ENCODE peak calls at places on chromosomes 6 and 20, in four cellular contexts. W is AG09319, F is HFF-Myc, M is stomach. O is an unnamed sample.
A peak's percentile ranks its signal among the peaks of the same experiment; 100 is the strongest.

GRCh38 chr6:52423971-52424381 is 3.8 kb downstream of the EFHC1 start:
- DNase-seq in F (peak; percentile 76), M (no peak), W (peak; percentile 41), O (no peak)

GRCh38 chr6:54283877-54284860 is 24.1 kb upstream of the TINAG start:
- DNase-seq in W (no peak), M (no peak), F (peak; percentile 85), O (no peak)

GRCh38 chr6:81575446-81575845 is 177.0 kb downstream of the TENT5A start:
- DNase-seq in W (no peak), M (no peak), F (no peak), O (no peak)

GRCh38 chr6:170108456-170108855 is 182.4 kb downstream of the DLL1 start:
- DNase-seq in F (no peak), W (no peak), M (peak; percentile 17), O (no peak)

GRCh38 chr6:137740347-137740746 is 126.7 kb upstream of the TNFAIP3 start:
- DNase-seq in W (no peak), F (no peak), M (no peak), O (no peak)

GRCh38 chr6:39411001-39411400 is 88.5 kb upstream of the KCNK16 start:
- DNase-seq in F (no peak), M (no peak), W (no peak), O (no peak)

GRCh38 chr6:25899580-25900408 is 25.8 kb upstream of the SLC17A3 start:
- DNase-seq in W (no peak), M (no peak), F (no peak), O (no peak)

GRCh38 chr6:66429220-66429619 is 722.2 kb upstream of the EYS start:
- DNase-seq in M (no peak), F (no peak), W (no peak), O (no peak)

GRCh38 chr20:59448828-59449444 is 148.5 kb downstream of the EDN3 start:
- DNase-seq in F (no peak), W (no peak), M (no peak), O (no peak)

GRCh38 chr20:2937902-2938301 is 64.6 kb downstream of the PTPRA start:
- DNase-seq in F (no peak), M (no peak), W (no peak), O (no peak)
- TF ChIP-seq CTCF in F (no peak), M (no peak), W (no peak), O (no peak)

DNA sequence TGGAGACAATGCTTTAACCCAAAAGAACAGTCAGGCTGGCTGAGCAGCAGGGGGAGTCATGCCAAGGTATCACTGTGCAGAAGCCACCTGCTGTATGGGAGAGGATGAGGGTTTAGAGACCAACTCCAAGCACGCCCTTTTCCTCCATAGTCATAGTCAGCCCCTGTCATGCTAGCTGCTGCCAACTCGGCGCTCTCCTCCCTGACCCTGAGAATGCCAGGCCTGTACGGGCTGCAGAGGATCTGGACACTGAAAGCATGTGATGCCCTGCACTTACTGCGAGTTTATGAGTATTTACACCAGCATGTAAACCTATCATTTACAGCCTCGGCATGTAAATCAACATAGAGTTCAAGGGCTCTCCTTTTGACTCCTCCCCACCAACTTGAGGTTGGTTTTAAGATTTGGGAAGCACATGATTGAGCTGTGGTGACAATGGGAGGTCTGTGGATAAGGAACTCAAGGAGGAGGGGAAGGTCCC is 11.7 kb upstream of the SCUBE3 start:
- DNase-seq in M (no peak), W (no peak), F (no peak), O (no peak)
- TF ChIP-seq CTCF in M (no peak), W (no peak), F (no peak), O (no peak)

DNA sequence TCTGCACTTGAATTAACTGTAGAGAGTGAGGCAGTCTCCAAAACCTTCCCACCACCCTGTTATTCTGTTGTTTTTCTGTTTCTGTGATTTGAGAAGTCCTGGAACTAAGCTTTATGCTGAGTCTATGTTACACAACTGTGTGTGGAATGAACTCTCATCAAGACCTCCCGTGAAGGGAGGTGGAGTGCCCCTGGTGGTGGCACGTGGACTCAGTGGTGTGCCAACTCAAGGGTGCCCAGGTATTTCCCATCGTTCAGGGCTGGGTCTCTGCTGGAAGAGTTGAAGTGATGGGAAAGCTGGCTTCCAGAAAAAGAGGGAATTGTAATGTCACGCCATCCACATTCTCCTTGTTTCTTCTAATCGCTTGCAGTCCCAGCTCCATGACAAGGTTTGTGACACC is 374.2 kb downstream of the SMOC2 start:
- DNase-seq in W (no peak), M (no peak), F (no peak), O (peak; percentile 32)
- TF ChIP-seq CTCF in W (no peak), M (no peak), F (peak; percentile 14), O (peak; percentile 30)

DNA sequence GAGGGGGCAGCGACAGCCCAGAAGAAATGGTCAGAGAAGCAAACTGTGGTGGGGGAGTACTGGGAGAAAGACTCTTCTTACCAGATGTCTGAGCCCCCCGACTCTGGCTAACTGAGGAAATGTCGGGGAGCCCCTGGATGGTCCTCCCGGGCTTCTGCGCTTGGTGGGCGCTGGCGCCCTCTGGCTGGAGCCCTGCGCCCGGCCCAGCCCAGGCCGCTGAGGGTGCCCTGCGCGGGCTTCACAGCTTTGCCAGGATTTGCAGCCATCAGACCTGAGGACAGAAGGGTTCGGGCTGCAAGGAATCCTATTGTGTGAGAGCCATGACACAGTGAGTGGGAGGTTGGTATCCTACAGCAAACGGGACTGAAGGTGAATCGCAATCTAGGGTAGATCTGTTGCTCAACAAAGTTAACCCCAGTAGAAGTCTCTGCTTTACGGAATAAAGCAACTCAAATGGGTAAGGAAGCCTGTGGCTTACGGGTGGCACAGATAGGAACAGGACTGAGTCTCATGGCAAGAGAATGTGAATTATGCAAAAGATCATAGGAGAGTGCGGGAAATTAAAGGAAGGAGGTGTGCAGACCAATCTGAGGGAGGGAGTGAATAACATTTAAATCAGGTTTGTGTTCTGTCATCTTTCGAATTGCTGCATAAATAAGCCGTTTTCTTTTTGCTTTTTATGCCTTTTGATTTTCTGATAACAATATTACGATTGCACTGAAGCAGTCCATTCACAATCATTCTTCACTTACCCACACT is 719 bp upstream of the RCAN2 start:
- DNase-seq in W (no peak), F (no peak), M (peak; percentile 50), O (peak; percentile 65)
- TF ChIP-seq CTCF in W (peak; percentile 90), F (peak; percentile 83), M (peak; percentile 48), O (peak; percentile 55)

GRCh38 chr6:162313922-162314660 is 413.5 kb downstream of the PRKN start:
- DNase-seq in M (no peak), F (no peak), W (peak; percentile 8), O (no peak)
- TF ChIP-seq CTCF in M (no peak), F (no peak), W (peak; percentile 4), O (no peak)

GRCh38 chr6:320351-321157 is 28.3 kb downstream of the DUSP22 start:
- DNase-seq in W (no peak), M (no peak), F (no peak), O (no peak)

GRCh38 chr6:322940-323729 is 30.8 kb downstream of the DUSP22 start:
- DNase-seq in W (no peak), F (no peak), M (no peak), O (no peak)

GRCh38 chr6:321158-321438 is 28.8 kb downstream of the DUSP22 start:
- DNase-seq in M (no peak), F (no peak), W (no peak), O (no peak)

GRCh38 chr6:323730-324088 is 31.4 kb downstream of the DUSP22 start:
- DNase-seq in F (no peak), M (no peak), W (no peak), O (no peak)

GRCh38 chr6:322205-322930 is 30.1 kb downstream of the DUSP22 start:
- DNase-seq in M (no peak), F (no peak), W (no peak), O (no peak)
- TF ChIP-seq CTCF in M (no peak), F (no peak), W (no peak), O (no peak)